ENCODE peak calls at places on chromosomes 4 and X, in seven cellular contexts. T is SK-N-SH, C is HepG2, J is K562, K is HCT116, W is H1, N is GM12878. G is an unnamed sample.

GRCh38 chr4:2366252-2367192 is 51.9 kb downstream of the ZFYVE28 start:
- DNase-seq in W (no peak), N (no peak), T (no peak), J (no peak), C (no peak), K (no peak), G (no peak)

GRCh38 chr4:144906181-144906895 is 191.7 kb downstream of the ANAPC10 start:
- DNase-seq in T (no peak), N (peak), W (no peak), C (no peak), K (no peak), J (no peak), G (no peak)

GRCh38 chr4:133095591-133095990 is 53.5 kb upstream of the PCDH10 start:
- DNase-seq in W (no peak), N (no peak), J (no peak), K (no peak), T (no peak), C (no peak), G (no peak)

GRCh38 chr4:42513748-42514490 is 116.6 kb downstream of the SHISA3 start:
- DNase-seq in W (no peak), K (no peak), J (no peak), N (no peak), C (no peak), T (no peak), G (peak)

GRCh38 chrX:17738002-17738713 is 865 bp downstream of the SCML1 start:
- DNase-seq in W (no peak), K (no peak), N (no peak), J (no peak), C (peak), T (peak), G (no peak)

GRCh38 chrX:108223606-108224005 is 132.0 kb downstream of the ATG4A start:
- DNase-seq in N (no peak), K (no peak), C (no peak), W (no peak), T (no peak), J (no peak), G (no peak)

GRCh38 chr4:7199129-7199725 is 6.9 kb downstream of the SORCS2 start:
- DNase-seq in T (no peak), J (no peak), C (no peak), W (no peak), K (no peak), N (no peak), G (no peak)

GRCh38 chrX:110402091-110402854 is 43.6 kb downstream of the RTL9 start:
- DNase-seq in J (peak), W (no peak), C (no peak), N (no peak), T (no peak), K (no peak), G (no peak)

GRCh38 chrX:25523574-25523973 is 507.8 kb upstream of the ARX start:
- DNase-seq in T (peak), K (peak), J (peak), C (peak), N (no peak), W (peak), G (peak)

GRCh38 chr4:171880136-171880535 is 66.9 kb downstream of the GALNTL6 start:
- DNase-seq in K (peak), J (no peak), C (no peak), N (no peak), T (no peak), W (no peak), G (no peak)

GRCh38 chrX:18946157-18946556 is 37.8 kb downstream of the PHKA2 start:
- DNase-seq in W (no peak), J (no peak), C (no peak), K (no peak), N (no peak), T (no peak), G (no peak)

GRCh38 chrX:48715876-48716502 is 19.5 kb downstream of the SUV39H1 start:
- DNase-seq in W (no peak), K (no peak), N (no peak), T (no peak), C (no peak), J (no peak), G (no peak)

GRCh38 chr4:159673221-159673620 is 570.3 kb downstream of the RAPGEF2 start:
- DNase-seq in K (no peak), W (no peak), J (no peak), N (no peak), C (no peak), T (no peak), G (no peak)

GRCh38 chr4:175833574-175834350 is 21.7 kb upstream of the GPM6A start:
- DNase-seq in T (no peak), K (no peak), N (no peak), C (no peak), W (no peak), J (no peak), G (no peak)

GRCh38 chrX:154020500-154021115 is 906 bp upstream of the IRAK1 start:
- DNase-seq in W (no peak), K (no peak), J (peak), C (no peak), T (no peak), N (no peak), G (no peak)

GRCh38 chr4:166882221-166882620 is 352.1 kb downstream of the SPOCK3 start:
- DNase-seq in K (no peak), W (no peak), C (no peak), N (no peak), T (no peak), J (no peak), G (no peak)

GRCh38 chr4:154927126-154927525 is 146.1 kb downstream of the RBM46 start:
- DNase-seq in T (no peak), C (no peak), K (no peak), W (no peak), J (no peak), N (no peak), G (no peak)

GRCh38 chr4:154928640-154929257 is 147.7 kb downstream of the RBM46 start:
- DNase-seq in J (peak), W (peak), C (peak), K (peak), N (no peak), T (peak), G (peak)
- TF ChIP-seq YY1 in J (no peak), W (no peak), C (no peak), K (no peak), N (no peak), T (no peak), G (no peak)

GRCh38 chr4:55258152-55258863 is 87.7 kb upstream of the SRD5A3 start:
- DNase-seq in T (no peak), K (no peak), C (no peak), J (no peak), N (no peak), W (no peak), G (no peak)
- TF ChIP-seq YY1 in T (no peak), K (no peak), C (no peak), J (no peak), N (no peak), W (no peak), G (no peak)

DNA sequence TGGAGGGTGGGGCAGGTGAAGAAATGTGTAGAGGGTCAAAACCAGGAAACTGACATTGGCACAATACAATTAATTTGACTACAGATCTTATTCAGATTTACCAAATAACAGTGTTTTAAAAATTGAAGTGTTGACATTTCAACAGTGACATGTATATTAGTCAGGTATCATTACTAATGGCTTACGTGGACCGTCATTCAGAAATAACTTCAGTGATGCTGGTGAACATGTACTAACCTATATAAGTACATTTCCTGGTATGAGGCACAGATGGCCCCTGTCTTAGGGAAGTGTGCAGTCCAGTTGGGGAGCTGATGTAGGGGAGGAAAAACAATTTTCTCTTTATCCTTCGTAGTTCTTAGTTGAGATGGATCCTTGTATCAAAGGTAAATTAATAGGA is 22.3 kb upstream of the MAOA start:
- DNase-seq in W (no peak), K (no peak), T (no peak), N (no peak), J (no peak), C (no peak), G (no peak)
- TF ChIP-seq YY1 in W (no peak), K (no peak), T (no peak), N (no peak), J (no peak), C (no peak), G (no peak)

DNA sequence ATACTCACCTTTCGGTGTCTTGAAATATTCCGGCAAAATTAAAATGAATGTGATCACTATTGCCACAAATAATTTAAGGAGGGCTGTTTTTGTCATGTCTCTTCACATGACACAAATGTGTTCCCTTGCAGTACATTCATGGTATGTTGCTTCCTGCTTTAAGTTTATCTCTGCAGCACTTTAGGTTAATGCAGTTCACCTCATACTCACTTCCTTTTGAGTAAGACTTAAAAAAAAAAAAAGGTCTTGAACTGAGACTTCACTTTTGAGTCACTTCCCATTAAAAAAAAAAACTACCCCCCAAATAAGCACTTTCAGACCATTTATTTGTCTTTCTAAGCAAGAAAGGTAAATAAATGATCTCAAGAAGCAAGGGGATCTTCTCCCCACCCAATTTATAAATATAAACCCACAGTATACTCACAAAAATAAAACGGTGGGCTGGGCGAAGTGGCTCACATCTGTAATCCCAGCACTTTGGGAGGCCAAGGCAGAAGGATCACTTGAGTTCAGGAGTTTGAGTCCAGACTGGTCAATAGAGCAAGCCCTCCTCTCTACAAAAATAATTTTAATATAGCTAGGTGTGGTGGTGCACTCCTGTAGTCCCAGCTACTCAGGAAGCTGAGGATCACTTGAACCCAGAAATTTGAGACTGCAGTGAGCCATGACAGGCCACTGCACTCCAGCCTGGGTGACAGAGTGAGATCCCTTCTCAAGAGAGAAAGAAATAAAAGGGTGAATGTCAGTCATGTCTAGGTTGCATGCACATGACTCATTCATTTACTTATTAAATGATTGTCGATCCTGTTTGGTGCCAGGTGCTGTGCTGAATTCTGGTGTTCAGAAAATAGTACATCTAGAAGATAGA is at the start of gene TMEM156:
- DNase-seq in T (no peak), W (no peak), C (peak), N (peak), K (no peak), J (peak), G (no peak)
- TF ChIP-seq YY1 in T (no peak), W (no peak), C (no peak), N (no peak), K (no peak), J (no peak), G (no peak)

DNA sequence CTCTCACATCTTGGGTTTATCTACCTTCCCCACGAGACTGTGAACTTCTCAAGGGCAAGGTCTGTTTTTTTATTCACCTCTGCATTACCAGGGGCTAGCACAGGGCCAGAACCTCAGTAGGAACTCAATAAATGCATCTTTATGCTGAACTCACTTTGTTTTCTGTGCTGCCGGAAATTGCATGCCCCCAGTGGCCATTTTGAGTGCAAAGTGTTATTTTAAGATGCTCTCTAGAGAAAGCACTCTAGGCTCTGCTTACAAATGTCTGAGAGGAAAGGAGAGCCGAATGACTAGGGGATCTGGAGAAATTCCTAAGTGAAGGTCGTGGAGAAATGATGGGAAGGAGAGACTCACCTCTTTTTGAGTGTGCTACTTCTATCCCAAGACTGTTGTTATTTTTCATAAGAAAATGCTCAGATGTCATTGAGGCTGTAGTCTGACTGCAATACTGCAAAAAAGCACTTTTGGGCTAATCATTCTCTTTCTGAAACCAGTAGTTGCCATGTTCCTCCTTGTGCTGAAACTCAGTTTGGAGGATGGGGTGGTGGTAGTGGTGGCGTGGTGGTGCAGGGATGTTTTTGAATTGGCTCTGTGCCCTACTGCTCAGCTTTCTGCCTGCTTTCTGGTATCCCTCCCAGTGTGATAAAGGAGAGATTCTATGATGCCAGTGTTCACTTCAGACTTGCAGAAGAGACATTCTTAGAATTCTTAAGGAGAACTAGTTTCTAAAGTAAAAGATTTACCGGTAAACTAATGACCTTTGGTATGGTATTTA is 41.3 kb downstream of the DOCK11 start:
- DNase-seq in W (no peak), T (peak), N (peak), C (no peak), J (peak), K (no peak), G (peak)
- TF ChIP-seq YY1 in W (peak), T (peak), N (peak), C (no peak), J (no peak), K (peak), G (no peak)

DNA sequence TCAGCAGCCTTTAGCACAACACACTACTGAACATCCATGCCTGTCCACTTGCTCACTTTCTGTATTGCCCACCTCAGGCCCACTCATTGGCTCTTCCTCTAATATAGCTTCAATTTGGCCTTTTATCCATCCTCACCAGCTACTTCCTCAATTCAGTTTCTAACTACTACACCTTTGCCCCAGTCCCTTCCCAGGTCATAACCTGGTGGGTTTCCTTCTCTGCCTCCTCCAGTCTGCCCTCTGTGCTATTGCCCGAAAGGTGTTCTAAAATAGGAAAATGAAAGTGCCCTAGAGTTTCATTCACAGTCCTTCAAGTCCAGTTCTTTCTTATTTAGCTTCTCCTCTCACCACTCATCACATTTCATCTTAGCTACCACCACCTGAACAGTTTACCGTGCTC is 23.1 kb downstream of the MOSPD2 start:
- DNase-seq in C (no peak), T (no peak), J (no peak), W (no peak), K (no peak), N (no peak), G (no peak)
- TF ChIP-seq YY1 in C (no peak), T (no peak), J (no peak), W (no peak), K (no peak), N (no peak), G (no peak)

GRCh38 chr4:123286903-123287466 is 109.6 kb upstream of the SPRY1 start:
- DNase-seq in J (no peak), N (no peak), K (no peak), T (no peak), W (no peak), C (no peak), G (no peak)
- TF ChIP-seq YY1 in J (no peak), N (no peak), K (no peak), T (no peak), W (no peak), C (no peak), G (no peak)

DNA sequence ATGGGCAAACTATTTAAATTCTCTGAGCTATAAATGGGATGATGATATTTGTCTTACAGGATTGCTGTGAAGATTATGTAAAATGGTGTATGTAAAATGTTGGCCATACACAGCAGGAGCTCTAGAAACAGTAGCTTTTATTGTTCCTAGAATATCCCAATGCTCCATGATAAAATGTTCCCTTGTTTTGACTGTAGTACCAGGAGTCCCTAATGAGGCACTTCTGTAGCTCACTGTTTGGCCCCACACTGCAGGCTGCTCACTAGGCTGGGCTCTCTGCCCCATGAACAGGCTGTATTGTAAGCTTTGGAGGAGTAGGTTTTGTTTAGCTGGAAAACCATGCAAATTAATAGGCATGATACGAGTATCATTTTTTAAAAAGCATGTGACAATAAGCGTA is 3.3 kb upstream of the FGA start:
- DNase-seq in J (no peak), T (no peak), W (no peak), N (no peak), C (no peak), K (no peak), G (no peak)
- TF ChIP-seq YY1 in J (no peak), T (no peak), W (no peak), N (no peak), C (no peak), K (no peak), G (no peak)

G was measured in NT2/D1.